ENCODE peak calls at places on chromosomes 6 and 20, in seven cellular contexts. C is choroid plexus epithelial cell, V is brain microvascular endothelial cell, A is fibroblast of pulmonary artery, J is cardiac fibroblast, P is epithelial cell of esophagus, D is fibroblast of lung. F is an unnamed sample.

GRCh38 chr20:24724982-24725533 is 224.0 kb upstream of the CST7 start:
- DNase-seq in V (no peak), C (no peak), P (no peak), J (no peak), A (no peak), D (no peak), F (no peak)

GRCh38 chr6:4403023-4403752 is 267.8 kb upstream of the ECI2 start:
- DNase-seq in V (no peak), C (no peak), P (no peak), J (no peak), D (no peak), A (no peak), F (no peak)

GRCh38 chr6:15044146-15044882 is 201.6 kb upstream of the JARID2 start:
- DNase-seq in D (no peak), A (no peak), V (no peak), C (no peak), P (no peak), J (no peak), F (no peak)

GRCh38 chr6:14664112-14664592 is 546.6 kb downstream of the CD83 start:
- DNase-seq in D (no peak), V (no peak), J (no peak), A (no peak), C (peak), P (no peak), F (peak)

GRCh38 chr6:157328108-157328692 is 4.9 kb upstream of the TMEM242 start:
- DNase-seq in J (peak), A (no peak), D (no peak), C (peak), V (peak), P (peak), F (no peak)

GRCh38 chr6:79031821-79032590 is 46.0 kb downstream of the PHIP start:
- DNase-seq in A (peak), J (peak), C (peak), V (peak), P (no peak), D (peak), F (peak)

GRCh38 chr6:110125361-110125760 is 54.1 kb downstream of the WASF1 start:
- DNase-seq in A (no peak), C (no peak), J (no peak), V (no peak), P (no peak), D (no peak), F (no peak)

GRCh38 chr20:35325385-35325784 is 33.2 kb upstream of the FAM83C start:
- DNase-seq in J (no peak), P (no peak), V (no peak), A (no peak), C (no peak), D (no peak), F (no peak)

GRCh38 chr6:168334072-168334471 is 14.5 kb upstream of the DACT2 start:
- DNase-seq in P (no peak), V (no peak), J (no peak), C (no peak), D (no peak), A (no peak), F (no peak)

GRCh38 chr20:51404297-51405060 is 138.0 kb downstream of the NFATC2 start:
- DNase-seq in D (no peak), A (peak), P (no peak), V (peak), C (peak), J (peak), F (peak)

GRCh38 chr6:16559091-16559490 is 202.2 kb downstream of the ATXN1 start:
- DNase-seq in V (no peak), C (no peak), D (peak), P (no peak), J (peak), A (peak), F (no peak)

GRCh38 chr6:106419900-106420299 is 59.4 kb downstream of the CRYBG1 start:
- DNase-seq in D (no peak), C (no peak), J (no peak), P (no peak), A (no peak), V (no peak), F (no peak)

GRCh38 chr6:170132561-170132991 is 158.3 kb downstream of the DLL1 start:
- DNase-seq in D (no peak), A (no peak), C (no peak), P (no peak), V (no peak), J (no peak), F (no peak)

GRCh38 chr6:108781419-108782110 is 66.7 kb upstream of the ARMC2 start:
- DNase-seq in J (no peak), A (peak), V (peak), D (peak), P (peak), C (peak), F (no peak)

GRCh38 chr6:89122625-89123024 is 4.8 kb upstream of the SRSF12 start:
- DNase-seq in A (peak), C (peak), J (peak), D (peak), V (no peak), P (peak), F (peak)

GRCh38 chr6:29295623-29296022 is 5.9 kb upstream of the OR14J1 start:
- DNase-seq in A (no peak), P (no peak), C (no peak), J (no peak), D (no peak), V (no peak), F (no peak)

GRCh38 chr6:142376115-142376514 is 74.3 kb downstream of the ADGRG6 start:
- DNase-seq in J (no peak), D (no peak), C (no peak), P (no peak), A (no peak), V (no peak), F (peak)

GRCh38 chr6:87277123-87277522 is 45.3 kb upstream of the SMIM8 start:
- DNase-seq in C (peak), P (peak), A (peak), J (peak), V (peak), D (peak), F (peak)

GRCh38 chr20:13221673-13222318 is 722 bp downstream of the ISM1 start:
- DNase-seq in V (peak), D (peak), A (peak), P (peak), J (peak), C (peak), F (peak)

GRCh38 chr6:44456070-44456965 is 68.8 kb downstream of the CDC5L start:
- DNase-seq in V (peak), A (peak), D (peak), J (peak), P (peak), C (peak), F (peak)

GRCh38 chr6:108127826-108128225 is 38.0 kb upstream of the NR2E1 start:
- DNase-seq in C (no peak), V (peak), A (no peak), D (no peak), J (peak), P (peak), F (peak)

GRCh38 chr6:167329014-167329413 is 4.1 kb downstream of the TTLL2 start:
- DNase-seq in J (no peak), A (no peak), P (no peak), V (no peak), C (no peak), D (no peak), F (no peak)

GRCh38 chr20:49237531-49237930 is 18.3 kb downstream of the DDX27 start:
- DNase-seq in J (no peak), D (no peak), P (no peak), V (no peak), C (no peak), A (no peak), F (no peak)

GRCh38 chr20:31593221-31594001 is 11.7 kb upstream of the ID1 start:
- DNase-seq in J (peak), D (peak), C (peak), V (no peak), P (peak), A (peak), F (peak)

GRCh38 chr6:107536183-107536582 is 46.3 kb downstream of the SOBP start:
- DNase-seq in V (no peak), C (no peak), A (no peak), J (no peak), P (no peak), D (no peak), F (no peak)

GRCh38 chr6:133532908-133533307 is 291.8 kb downstream of the EYA4 start:
- DNase-seq in C (no peak), A (no peak), D (no peak), P (no peak), V (no peak), J (no peak), F (no peak)

GRCh38 chr6:124963416-124964083 is 1.3 kb downstream of the RNF217 start:
- DNase-seq in J (peak), A (peak), P (peak), C (peak), D (peak), V (no peak), F (peak)

GRCh38 chr6:77368660-77369313 is 94.5 kb downstream of the HTR1B start:
- DNase-seq in C (peak), V (no peak), A (peak), D (peak), P (peak), J (peak), F (peak)

GRCh38 chr6:99148111-99148510 is 200.4 kb upstream of the FBXL4 start:
- DNase-seq in J (no peak), C (no peak), P (no peak), V (no peak), A (no peak), D (no peak), F (no peak)

GRCh38 chr6:151121900-151122299 is 117.9 kb upstream of the AKAP12 start:
- DNase-seq in A (no peak), D (peak), V (no peak), J (no peak), P (no peak), C (no peak), F (no peak)

GRCh38 chr6:128554302-128554701 is 33.9 kb upstream of the PTPRK start:
- DNase-seq in D (peak), J (peak), C (peak), A (peak), P (peak), V (no peak), F (no peak)
- TF ChIP-seq CTCF in D (peak), J (peak), C (peak), A (peak), P (peak), V (peak), F (peak)

GRCh38 chr6:18115356-18115755 is 7.1 kb downstream of the NHLRC1 start:
- DNase-seq in A (no peak), C (no peak), D (no peak), J (no peak), P (peak), V (no peak), F (no peak)

GRCh38 chr6:18107061-18107460 is 15.4 kb downstream of the NHLRC1 start:
- DNase-seq in C (no peak), P (no peak), A (no peak), D (no peak), J (no peak), V (no peak), F (no peak)

DNA sequence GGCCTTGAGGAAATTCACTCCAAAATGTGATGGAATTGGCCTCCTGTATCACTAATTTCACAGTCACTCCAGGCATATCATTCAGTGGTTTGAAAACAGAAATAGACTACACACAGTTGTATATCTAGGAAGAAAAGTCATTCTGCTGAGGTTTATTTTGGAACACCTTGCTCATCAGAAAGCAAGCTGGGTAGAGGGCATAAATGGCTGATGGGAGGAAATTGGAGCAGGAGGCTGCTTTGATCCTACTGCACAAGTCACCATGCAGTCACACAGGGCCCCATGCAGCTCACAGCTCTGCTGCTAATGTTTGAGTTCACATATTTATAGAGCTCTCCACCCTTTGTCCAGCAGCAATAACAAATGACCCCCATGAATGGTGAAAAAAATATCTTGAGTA is 12.3 kb downstream of the NHLRC1 start:
- DNase-seq in D (no peak), V (no peak), C (no peak), P (no peak), A (no peak), J (no peak), F (no peak)
- TF ChIP-seq CTCF in D (no peak), V (no peak), C (no peak), P (no peak), A (no peak), J (no peak), F (no peak)

GRCh38 chr6:160755168-160755567 is 53.1 kb downstream of the PLG start:
- DNase-seq in D (no peak), V (no peak), P (no peak), C (no peak), J (no peak), A (no peak), F (no peak)

GRCh38 chr6:160756021-160756420 is 54.0 kb downstream of the PLG start:
- DNase-seq in C (no peak), J (no peak), P (peak), A (no peak), D (no peak), V (no peak), F (no peak)

GRCh38 chr6:160756871-160757270 is 54.8 kb downstream of the PLG start:
- DNase-seq in A (no peak), D (no peak), J (no peak), P (peak), C (no peak), V (no peak), F (no peak)
- TF ChIP-seq CTCF in A (no peak), D (no peak), J (no peak), P (no peak), C (no peak), V (no peak), F (no peak)

DNA sequence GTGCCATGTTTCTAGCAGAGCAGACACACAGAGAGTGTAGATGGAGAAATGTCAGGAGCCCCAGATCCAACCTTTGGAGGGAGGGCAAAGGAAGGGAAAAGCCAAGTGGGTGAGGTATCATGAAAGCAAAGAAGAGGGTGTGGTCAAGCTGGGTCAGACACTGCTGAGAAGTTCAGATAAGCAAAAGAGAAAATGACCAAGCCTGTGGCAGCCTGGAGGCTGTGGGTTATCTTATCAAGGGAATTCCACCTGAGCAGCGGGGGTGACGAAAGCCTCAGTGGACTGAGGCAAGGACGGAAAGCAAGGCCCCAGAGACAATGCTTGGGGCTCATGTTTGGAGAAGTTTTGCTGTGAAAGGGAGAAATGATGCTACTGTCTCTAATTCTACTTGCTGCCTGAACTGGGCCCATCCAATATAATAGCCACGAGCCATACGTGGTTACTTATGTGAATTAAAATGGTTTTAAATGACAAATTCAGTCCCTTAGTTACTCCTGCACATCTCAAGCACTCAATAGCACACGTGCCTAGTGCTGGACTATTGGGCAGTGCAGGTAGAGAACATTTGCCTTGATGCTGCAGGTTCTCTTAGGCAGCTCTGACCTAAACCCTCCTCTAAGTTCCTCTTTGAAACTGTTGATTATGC is 63.8 kb downstream of the SLC22A23 start:
- DNase-seq in C (no peak), D (no peak), V (no peak), J (no peak), P (no peak), A (no peak), F (no peak)
- TF ChIP-seq CTCF in C (no peak), D (no peak), V (no peak), J (no peak), P (no peak), A (no peak), F (no peak)

GRCh38 chr20:39294137-39294725 is 332.1 kb downstream of the DHX35 start:
- DNase-seq in C (no peak), V (no peak), D (no peak), J (no peak), A (no peak), P (no peak), F (no peak)
- TF ChIP-seq CTCF in C (no peak), V (no peak), D (no peak), J (no peak), A (no peak), P (no peak), F (no peak)

DNA sequence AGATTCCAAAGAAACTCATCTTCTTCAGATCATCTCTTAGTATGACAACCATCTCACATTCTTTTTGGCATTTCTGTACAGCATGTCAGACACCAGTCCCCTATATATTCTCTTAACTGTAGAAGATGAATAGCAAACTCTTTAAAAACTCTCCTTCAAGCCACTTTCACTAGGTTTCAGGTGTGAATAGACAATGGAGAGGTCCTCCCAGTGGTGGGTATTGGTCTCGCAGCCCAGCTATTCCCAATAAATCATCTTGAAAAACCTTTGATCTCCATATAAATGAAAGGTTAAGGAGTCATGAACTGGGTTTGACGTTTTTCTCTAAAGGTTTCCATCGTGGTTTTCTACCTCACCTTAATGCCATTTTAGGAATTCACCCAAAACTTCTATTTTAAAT is 180.0 kb downstream of the GJA1 start:
- DNase-seq in A (no peak), P (peak), J (no peak), V (no peak), C (peak), D (no peak), F (no peak)
- TF ChIP-seq CTCF in A (peak), P (peak), J (peak), V (peak), C (peak), D (no peak), F (peak)

GRCh38 chr6:31546962-31547726 is at the start of gene NFKBIL1:
- DNase-seq in V (peak), C (peak), D (peak), A (peak), P (peak), J (peak), F (peak)
- TF ChIP-seq CTCF in V (no peak), C (no peak), D (no peak), A (no peak), P (no peak), J (no peak), F (no peak)

GRCh38 chr6:38138374-38138773 is 318.8 kb downstream of the ZFAND3 start:
- DNase-seq in V (no peak), P (no peak), D (no peak), A (no peak), J (no peak), C (no peak), F (no peak)
- TF ChIP-seq CTCF in V (no peak), P (no peak), D (no peak), A (no peak), J (no peak), C (no peak), F (no peak)

GRCh38 chr6:62891065-62891647 is 320.1 kb upstream of the FKBP1C start:
- DNase-seq in D (no peak), J (peak), V (no peak), C (peak), A (peak), P (peak), F (no peak)
- TF ChIP-seq CTCF in D (no peak), J (peak), V (no peak), C (peak), A (peak), P (peak), F (no peak)

GRCh38 chr6:163579880-163580295 is 165.4 kb downstream of the QKI start:
- DNase-seq in J (peak), D (peak), V (no peak), C (peak), P (peak), A (no peak), F (peak)
- TF ChIP-seq CTCF in J (no peak), D (no peak), V (peak), C (peak), P (peak), A (no peak), F (no peak)